ENCODE peak calls at places on chromosomes 1 and 21, in four cellular contexts. One of them, this sample, is unnamed.

GRCh38 chr1:75725256-75725655 is 747 bp downstream of the ACADM start:
- DNase-seq in GM12878: no peak
- DNase-seq in K562: no peak
- DNase-seq in HepG2: no peak
- DNase-seq in this sample: no peak

GRCh38 chr1:11898831-11899467 is 27.3 kb downstream of the KIAA2013 start:
- DNase-seq in GM12878: no peak
- DNase-seq in K562: no peak
- DNase-seq in HepG2: no peak
- DNase-seq in this sample: peak; percentile 81

GRCh38 chr1:10633416-10633815 is 158.7 kb downstream of the PEX14 start:
- DNase-seq in GM12878: no peak
- DNase-seq in K562: no peak
- DNase-seq in HepG2: no peak
- DNase-seq in this sample: no peak

GRCh38 chr1:158002630-158003408 is 9.4 kb downstream of the KIRREL1 start:
- DNase-seq in GM12878: no peak
- DNase-seq in K562: no peak
- DNase-seq in HepG2: no peak
- DNase-seq in this sample: peak; percentile 56

GRCh38 chr1:201970334-201971159 is 11.9 kb upstream of the RNPEP start:
- DNase-seq in GM12878: no peak
- DNase-seq in K562: no peak
- DNase-seq in HepG2: no peak
- DNase-seq in this sample: no peak

GRCh38 chr1:10694274-10694632 is 102.2 kb downstream of the CASZ1 start:
- DNase-seq in GM12878: no peak
- DNase-seq in K562: no peak
- DNase-seq in HepG2: no peak
- DNase-seq in this sample: no peak

GRCh38 chr1:230641900-230642262 is 400 bp upstream of the COG2 start:
- DNase-seq in GM12878: no peak
- DNase-seq in K562: no peak
- DNase-seq in HepG2: no peak
- DNase-seq in this sample: peak; percentile 72

GRCh38 chr1:43048601-43049011 is 89.9 kb upstream of the SLC2A1 start:
- DNase-seq in GM12878: no peak
- DNase-seq in K562: no peak
- DNase-seq in HepG2: no peak
- DNase-seq in this sample: no peak

GRCh38 chr1:6235302-6235680 is 473 bp downstream of the ICMT start:
- DNase-seq in GM12878: no peak
- DNase-seq in K562: no peak
- DNase-seq in HepG2: no peak
- DNase-seq in this sample: no peak

GRCh38 chr1:153488731-153489130 is 28.3 kb upstream of the S100A7 start:
- DNase-seq in GM12878: no peak
- DNase-seq in K562: no peak
- DNase-seq in HepG2: no peak
- DNase-seq in this sample: no peak

GRCh38 chr1:151606384-151606783 is 5.5 kb upstream of the SNX27 start:
- DNase-seq in GM12878: no peak
- DNase-seq in K562: no peak
- DNase-seq in HepG2: peak; percentile 35
- DNase-seq in this sample: no peak

GRCh38 chr1:230424440-230425251 is 1.5 kb downstream of the PGBD5 start:
- DNase-seq in GM12878: no peak
- DNase-seq in K562: no peak
- DNase-seq in HepG2: no peak
- DNase-seq in this sample: peak; percentile 35

GRCh38 chr1:205588691-205589445 is 42.9 kb downstream of the ELK4 start:
- DNase-seq in GM12878: no peak
- DNase-seq in K562: peak; percentile 66
- DNase-seq in HepG2: peak; percentile 33
- DNase-seq in this sample: peak; percentile 70

GRCh38 chr1:83632906-83633305 is 366.0 kb downstream of the TTLL7 start:
- DNase-seq in GM12878: no peak
- DNase-seq in K562: no peak
- DNase-seq in HepG2: no peak
- DNase-seq in this sample: no peak

GRCh38 chr1:53769780-53770179 is 30.8 kb upstream of the GLIS1 start:
- DNase-seq in GM12878: no peak
- DNase-seq in K562: no peak
- DNase-seq in HepG2: no peak
- DNase-seq in this sample: no peak

GRCh38 chr1:238562376-238562775 is 671.7 kb upstream of the ZP4 start:
- DNase-seq in GM12878: no peak
- DNase-seq in K562: no peak
- DNase-seq in HepG2: no peak
- DNase-seq in this sample: no peak

GRCh38 chr1:54882483-54882882 is 4.5 kb downstream of the DHCR24 start:
- DNase-seq in GM12878: no peak
- DNase-seq in K562: no peak
- DNase-seq in HepG2: peak; percentile 42
- DNase-seq in this sample: no peak

GRCh38 chr1:171835891-171836290 is 5.4 kb upstream of the DNM3 start:
- DNase-seq in GM12878: no peak
- DNase-seq in K562: no peak
- DNase-seq in HepG2: no peak
- DNase-seq in this sample: no peak

GRCh38 chr21:38819719-38820147 is 14.0 kb downstream of the ETS2 start:
- DNase-seq in GM12878: no peak
- DNase-seq in K562: no peak
- DNase-seq in HepG2: no peak
- DNase-seq in this sample: no peak

GRCh38 chr21:14862794-14863720 is 201.7 kb downstream of the NRIP1 start:
- DNase-seq in GM12878: no peak
- DNase-seq in K562: peak; percentile 17
- DNase-seq in HepG2: peak; percentile 13
- DNase-seq in this sample: no peak

GRCh38 chr1:2525896-2526823 is at the start of gene PANK4:
- DNase-seq in GM12878: no peak
- DNase-seq in K562: peak; percentile 91
- DNase-seq in HepG2: peak; percentile 84
- DNase-seq in this sample: peak; percentile 91

GRCh38 chr21:45074818-45075605 is 632 bp downstream of the ADARB1 start:
- DNase-seq in GM12878: no peak
- DNase-seq in K562: peak; percentile 81
- DNase-seq in HepG2: no peak
- DNase-seq in this sample: peak; percentile 56

GRCh38 chr1:115284209-115284608 is 53.8 kb downstream of the NGF start:
- DNase-seq in GM12878: no peak
- DNase-seq in K562: no peak
- DNase-seq in HepG2: no peak
- DNase-seq in this sample: no peak

GRCh38 chr1:79090985-79091384 is 84.5 kb upstream of the ADGRL4 start:
- DNase-seq in GM12878: no peak
- DNase-seq in K562: no peak
- DNase-seq in HepG2: no peak
- DNase-seq in this sample: no peak

GRCh38 chr1:13469343-13469742 is 44.5 kb downstream of the LRRC38 start:
- DNase-seq in GM12878: no peak
- DNase-seq in K562: peak; percentile 34
- DNase-seq in HepG2: peak; percentile 38
- DNase-seq in this sample: peak; percentile 11

GRCh38 chr1:45116820-45117219 is 89.6 kb downstream of the ZSWIM5 start:
- DNase-seq in GM12878: no peak
- DNase-seq in K562: no peak
- DNase-seq in HepG2: no peak
- DNase-seq in this sample: no peak

GRCh38 chr1:51916587-51917405 is 38.3 kb upstream of the NRDC start:
- DNase-seq in GM12878: no peak
- DNase-seq in K562: no peak
- DNase-seq in HepG2: no peak
- DNase-seq in this sample: no peak
- TF ChIP-seq NR2C2 in GM12878: no peak
- TF ChIP-seq NR2C2 in K562: no peak
- TF ChIP-seq NR2C2 in HepG2: no peak
- TF ChIP-seq NR2C2 in this sample: no peak

GRCh38 chr1:97243973-97244560 is 522.5 kb downstream of the PTBP2 start:
- DNase-seq in GM12878: no peak
- DNase-seq in K562: no peak
- DNase-seq in HepG2: no peak
- DNase-seq in this sample: no peak

GRCh38 chr1:97247196-97247595 is 525.6 kb downstream of the PTBP2 start:
- DNase-seq in GM12878: no peak
- DNase-seq in K562: no peak
- DNase-seq in HepG2: no peak
- DNase-seq in this sample: no peak

GRCh38 chr1:97245682-97246081 is 524.1 kb downstream of the PTBP2 start:
- DNase-seq in GM12878: no peak
- DNase-seq in K562: no peak
- DNase-seq in HepG2: no peak
- DNase-seq in this sample: no peak
- TF ChIP-seq NR2C2 in GM12878: no peak
- TF ChIP-seq NR2C2 in K562: no peak
- TF ChIP-seq NR2C2 in HepG2: no peak
- TF ChIP-seq NR2C2 in this sample: no peak

DNA sequence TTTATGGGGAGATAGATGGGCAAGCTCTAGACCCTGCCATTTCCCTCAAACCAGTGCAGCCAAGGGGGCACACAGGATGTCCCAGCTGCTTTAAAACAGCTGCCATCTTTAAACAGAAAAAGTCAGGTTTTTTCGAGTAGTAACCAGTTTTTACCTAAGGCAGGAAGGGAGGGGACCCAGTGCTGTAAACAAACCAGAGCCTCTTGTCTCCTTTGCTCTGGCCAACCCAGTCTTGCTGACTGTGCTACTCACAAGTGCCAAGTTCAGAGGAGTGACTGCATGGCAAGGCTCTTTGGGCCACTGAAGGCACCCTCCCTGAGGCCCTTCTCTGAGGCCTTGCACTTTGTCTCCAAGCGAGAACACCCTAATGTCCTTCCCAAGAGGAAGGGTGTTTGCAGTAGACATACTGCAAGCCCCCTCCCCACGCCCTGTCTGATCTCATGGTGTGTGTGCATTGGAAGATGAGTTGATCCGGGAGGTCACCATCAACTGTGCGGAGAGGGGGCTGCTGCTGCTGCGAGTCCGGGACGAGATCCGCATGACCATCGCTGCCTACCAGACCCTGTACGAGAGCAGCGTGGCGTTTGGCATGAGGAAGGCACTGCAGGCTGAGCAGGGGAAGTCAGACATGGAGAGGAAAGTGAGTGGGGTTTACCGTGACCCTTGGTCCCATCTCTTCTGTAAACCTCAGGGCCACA is 4.5 kb downstream of the DNALI1 start:
- DNase-seq in GM12878: no peak
- DNase-seq in K562: no peak
- DNase-seq in HepG2: no peak
- DNase-seq in this sample: no peak
- TF ChIP-seq NR2C2 in GM12878: no peak
- TF ChIP-seq NR2C2 in K562: no peak
- TF ChIP-seq NR2C2 in HepG2: no peak
- TF ChIP-seq NR2C2 in this sample: no peak

DNA sequence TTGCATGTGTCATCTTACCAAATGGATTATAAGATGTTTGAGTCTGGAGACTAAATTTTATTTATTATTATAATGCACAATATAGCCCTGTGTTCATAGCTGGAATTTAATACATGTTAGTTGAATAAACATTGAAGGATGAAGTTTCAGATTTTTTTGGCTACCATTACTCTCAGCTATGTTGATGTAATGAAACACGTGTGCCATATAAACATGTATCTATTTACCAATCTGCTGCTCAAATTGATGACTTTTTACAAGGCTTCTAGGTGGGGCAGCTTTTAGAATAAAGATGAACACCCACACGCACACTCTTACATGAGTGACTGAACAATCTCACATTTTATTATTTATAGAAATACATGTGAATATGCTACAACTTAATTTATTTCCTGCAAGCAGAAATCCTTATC is 102.0 kb downstream of the RUNX1 start:
- DNase-seq in GM12878: no peak
- DNase-seq in K562: no peak
- DNase-seq in HepG2: no peak
- DNase-seq in this sample: no peak
- TF ChIP-seq NR2C2 in GM12878: no peak
- TF ChIP-seq NR2C2 in K562: no peak
- TF ChIP-seq NR2C2 in HepG2: no peak
- TF ChIP-seq NR2C2 in this sample: no peak

DNA sequence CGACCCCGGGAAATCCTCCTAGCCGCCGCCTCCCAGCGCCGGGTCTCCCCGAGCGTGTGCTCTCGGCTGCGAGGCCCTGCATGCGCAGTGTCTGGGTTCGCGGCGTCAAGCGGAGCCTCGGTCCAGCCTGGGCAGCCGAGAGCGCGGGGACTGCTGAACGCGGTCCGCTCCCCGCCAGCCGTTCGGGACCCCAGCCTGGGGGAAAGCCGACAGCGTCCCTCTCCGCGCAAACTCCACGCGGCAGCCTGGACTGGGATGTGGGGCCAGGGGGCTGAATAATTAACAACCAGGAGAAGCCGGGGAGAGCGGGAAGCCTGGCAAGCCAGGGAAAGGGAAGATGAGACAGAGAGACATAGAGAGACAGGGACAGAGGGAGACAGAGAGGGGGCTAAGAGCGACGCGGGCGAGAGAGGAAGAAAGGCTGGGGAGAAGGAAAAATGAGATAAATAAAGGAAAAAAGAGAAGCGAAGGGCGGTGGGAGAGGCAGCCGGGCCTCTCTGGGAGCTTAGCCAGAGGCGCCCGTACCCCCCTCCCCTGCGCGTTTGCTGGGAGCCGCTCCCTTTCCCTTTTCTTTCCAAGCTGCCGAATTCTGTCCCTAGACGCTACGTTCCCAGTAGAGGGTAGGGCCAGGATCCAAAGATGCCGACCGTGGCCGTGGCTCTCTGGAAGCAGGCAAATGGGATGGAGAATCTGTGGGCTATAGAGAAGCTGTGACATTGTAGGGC is 64.1 kb downstream of the MEF2D start:
- DNase-seq in GM12878: no peak
- DNase-seq in K562: no peak
- DNase-seq in HepG2: no peak
- DNase-seq in this sample: peak; percentile 58
- TF ChIP-seq NR2C2 in GM12878: no peak
- TF ChIP-seq NR2C2 in K562: no peak
- TF ChIP-seq NR2C2 in HepG2: no peak
- TF ChIP-seq NR2C2 in this sample: no peak

DNA sequence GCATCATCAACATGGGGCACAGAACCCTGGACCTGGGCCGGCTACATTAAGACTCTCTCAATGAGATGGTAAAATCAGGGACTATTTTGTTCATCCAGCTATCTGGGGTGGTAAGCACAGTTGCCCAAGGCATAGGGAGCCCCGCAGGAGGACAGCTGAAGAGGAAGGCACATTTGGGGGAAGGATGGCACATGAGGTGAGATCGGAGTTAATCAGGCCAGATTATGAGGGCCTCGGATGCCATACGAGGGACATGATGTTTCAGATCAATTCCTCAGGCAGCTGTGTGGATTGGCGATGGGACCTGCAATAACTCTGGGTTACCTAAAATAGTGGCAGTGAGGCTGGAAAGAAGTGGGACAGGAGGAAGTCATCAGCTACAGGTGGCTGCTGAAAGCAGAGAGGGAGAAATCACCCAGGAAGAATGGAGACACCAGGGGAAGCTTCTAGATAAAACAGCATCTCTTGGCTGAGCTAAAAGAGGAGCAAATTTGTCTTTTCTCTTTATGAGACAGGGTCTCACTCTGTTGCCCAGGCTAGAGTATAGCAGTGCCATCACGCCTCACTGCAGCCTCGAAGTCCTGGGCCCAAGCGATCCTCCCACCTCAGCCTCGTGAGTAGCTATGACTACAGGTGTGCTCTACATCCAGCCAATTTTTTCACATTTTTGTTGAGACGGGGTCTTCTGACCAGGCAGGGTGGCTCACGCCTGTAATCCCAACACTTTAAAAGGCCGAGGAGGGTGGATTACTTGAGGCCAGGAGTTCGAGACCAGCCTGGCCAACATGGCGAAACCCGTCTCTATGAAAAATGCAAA is 21.1 kb downstream of the TOMM20 start:
- DNase-seq in GM12878: no peak
- DNase-seq in K562: no peak
- DNase-seq in HepG2: no peak
- DNase-seq in this sample: no peak
- TF ChIP-seq NR2C2 in GM12878: no peak
- TF ChIP-seq NR2C2 in K562: no peak
- TF ChIP-seq NR2C2 in HepG2: no peak
- TF ChIP-seq NR2C2 in this sample: no peak